ENCODE peak calls at places on chromosomes 16 and 17, in seven cellular contexts. R, N, O, U, I, Y and X are unnamed samples.
A peak's percentile ranks its signal among the peaks of the same experiment; 100 is the strongest.

GRCh38 chr17:67256075-67256732 is 11.2 kb upstream of the HELZ start:
- DNase-seq in U (no peak), O (no peak), R (no peak), Y (no peak), I (no peak), N (no peak), X (no peak)

GRCh38 chr16:49023095-49023494 is 258.5 kb downstream of the CBLN1 start:
- DNase-seq in U (peak; percentile 51), R (no peak), I (no peak), O (peak; percentile 39), N (no peak), Y (no peak), X (no peak)

GRCh38 chr16:84941916-84942315 is 69.4 kb downstream of the ZDHHC7 start:
- DNase-seq in U (no peak), N (no peak), Y (no peak), O (peak; percentile 46), I (no peak), R (no peak), X (no peak)

GRCh38 chr16:71311553-71312158 is 22.5 kb upstream of the CMTR2 start:
- DNase-seq in N (peak; percentile 51), I (no peak), U (peak; percentile 23), O (peak; percentile 5), Y (no peak), R (no peak), X (no peak)

GRCh38 chr16:65249768-65250167 is 127.9 kb upstream of the CDH11 start:
- DNase-seq in I (peak; percentile 39), R (peak; percentile 68), Y (peak; percentile 78), O (no peak), U (peak; percentile 95), N (no peak), X (peak; percentile 11)

GRCh38 chr16:89931305-89931896 is 8.3 kb downstream of the TUBB3 start:
- DNase-seq in N (no peak), O (no peak), U (no peak), Y (no peak), R (no peak), I (no peak), X (no peak)

GRCh38 chr16:85616608-85617311 is 3.6 kb downstream of the GSE1 start:
- DNase-seq in Y (peak; percentile 61), N (no peak), U (no peak), O (no peak), I (peak; percentile 68), R (peak; percentile 39), X (peak; percentile 56)

GRCh38 chr17:63476857-63477470 is at the start of gene ACE:
- DNase-seq in N (peak; percentile 69), I (peak; percentile 37), Y (peak; percentile 41), U (no peak), R (no peak), O (peak; percentile 15), X (no peak)

GRCh38 chr16:17076121-17076757 is 394.5 kb downstream of the XYLT1 start:
- DNase-seq in Y (no peak), R (no peak), I (no peak), O (peak; percentile 8), U (no peak), N (no peak), X (no peak)

GRCh38 chr17:47875011-47875471 is 21.0 kb upstream of the SP2 start:
- DNase-seq in Y (no peak), O (no peak), N (no peak), U (no peak), I (no peak), R (no peak), X (no peak)

GRCh38 chr16:705748-706188 is at the start of gene FBXL16:
- DNase-seq in I (no peak), N (no peak), Y (no peak), R (no peak), U (no peak), O (no peak), X (no peak)

GRCh38 chr17:57948555-57949420 is 6.4 kb downstream of the CUEDC1 start:
- DNase-seq in Y (no peak), R (no peak), O (peak; percentile 96), N (no peak), I (no peak), U (peak; percentile 91), X (peak; percentile 85)

GRCh38 chr17:46072998-46073397 is 73.9 kb downstream of the STH start:
- DNase-seq in O (peak; percentile 80), R (no peak), N (no peak), I (no peak), Y (no peak), U (peak; percentile 74), X (no peak)

GRCh38 chr16:15618392-15618791 is 24.6 kb downstream of the MARF1 start:
- DNase-seq in O (peak; percentile 81), I (no peak), R (no peak), N (no peak), U (peak; percentile 66), Y (no peak), X (no peak)

GRCh38 chr16:67658849-67659674 is 998 bp downstream of the ACD start:
- DNase-seq in R (no peak), U (no peak), O (no peak), N (no peak), Y (no peak), I (no peak), X (no peak)

DNA sequence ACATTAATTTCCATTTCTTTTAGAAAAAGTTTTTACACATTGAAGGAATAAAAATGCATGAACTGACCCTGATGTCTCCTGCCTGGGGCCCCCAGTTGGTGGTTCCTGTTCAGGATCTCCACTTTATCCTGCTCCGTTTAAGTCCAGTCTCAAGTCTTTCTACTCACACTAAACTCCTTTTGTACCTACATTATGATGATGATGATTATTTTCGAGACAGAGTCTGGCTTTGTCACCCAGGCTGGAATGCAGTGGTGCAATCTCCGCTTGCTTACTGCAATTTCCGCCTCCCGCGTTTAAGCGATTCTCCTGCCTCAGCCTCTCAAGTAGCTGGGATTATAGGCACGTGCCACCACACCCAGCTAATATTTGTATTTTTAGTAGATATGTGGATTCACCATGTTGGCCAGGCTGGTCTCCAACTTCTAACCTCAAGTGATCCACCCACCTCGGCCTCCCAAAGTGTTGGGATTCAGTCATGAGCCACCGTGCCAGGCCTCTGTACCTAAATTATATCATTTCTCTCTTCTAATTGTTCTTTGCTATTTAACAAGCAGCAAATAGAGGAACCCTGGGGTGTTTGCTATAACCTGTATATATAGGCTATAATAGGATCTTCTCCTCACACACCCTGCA is 2.2 kb upstream of the FOXK2 start:
- DNase-seq in O (no peak), I (peak; percentile 49), Y (no peak), R (no peak), N (no peak), U (no peak), X (no peak)
- H3K4me3 ChIP-seq in O (no peak overlapping the region), I (no peak overlapping the region), Y (no peak overlapping the region), R (no peak overlapping the region), N (no peak overlapping the region), U (no peak overlapping the region), X (no peak overlapping the region)

GRCh38 chr17:48997827-48998556 is 807 bp downstream of the IGF2BP1 start:
- DNase-seq in N (no peak), I (no peak), O (no peak), R (no peak), Y (no peak), U (no peak), X (no peak)

GRCh38 chr17:48997103-48997826 is at the start of gene IGF2BP1:
- DNase-seq in O (peak; percentile 78), Y (no peak), U (peak; percentile 43), I (no peak), N (no peak), R (no peak), X (no peak)

GRCh38 chr17:49000943-49001342 is 3.8 kb downstream of the IGF2BP1 start:
- DNase-seq in N (no peak), O (peak; percentile 81), I (no peak), R (no peak), Y (no peak), U (no peak), X (no peak)

GRCh38 chr17:48996696-48997102 is 486 bp upstream of the IGF2BP1 start:
- DNase-seq in R (no peak), I (no peak), O (no peak), Y (no peak), U (no peak), N (no peak), X (no peak)

DNA sequence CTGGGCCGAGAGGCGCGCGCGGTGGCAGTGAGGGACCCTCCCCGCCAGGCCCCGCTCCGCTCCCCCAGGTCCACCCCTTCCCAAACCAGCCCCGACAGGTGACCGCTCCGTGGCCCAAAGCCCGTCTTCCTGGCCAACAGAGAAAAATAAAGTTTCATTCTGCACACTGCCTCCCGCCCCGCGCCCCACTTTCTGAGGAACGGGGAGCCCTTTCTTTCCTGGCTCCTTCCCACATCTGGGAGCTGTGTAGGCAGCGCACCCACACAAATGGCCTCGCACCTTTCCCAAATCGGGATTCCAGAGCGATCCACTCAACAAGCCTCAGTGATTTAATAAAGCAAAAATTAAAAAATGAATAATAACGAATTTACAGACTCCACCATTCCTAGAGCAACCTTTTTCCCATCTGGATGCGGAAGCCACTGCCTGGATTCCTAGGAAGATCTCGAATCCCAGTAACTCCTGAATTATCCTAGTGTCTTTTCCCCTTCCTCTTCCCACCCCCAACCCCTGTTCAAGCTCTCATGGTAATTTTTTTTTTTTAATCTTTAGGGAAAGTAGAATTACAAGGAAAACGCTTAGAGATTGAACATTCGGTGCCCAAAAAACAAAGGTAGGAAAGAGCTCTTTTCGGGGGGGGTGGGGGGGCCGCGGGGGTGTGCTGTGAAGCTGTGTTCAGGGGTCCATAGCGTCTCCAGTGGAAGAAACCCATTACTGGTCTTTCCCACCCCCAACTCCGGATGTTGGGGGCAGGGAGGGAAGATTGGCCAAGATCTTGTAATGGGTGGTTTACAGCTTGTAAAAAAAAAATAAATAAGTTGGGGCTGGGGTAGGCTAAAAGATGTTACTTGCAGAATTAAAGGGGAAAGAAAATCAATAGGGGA is 1.6 kb downstream of the IGF2BP1 start:
- DNase-seq in R (no peak), N (no peak), Y (no peak), O (peak; percentile 59), I (no peak), U (no peak), X (no peak)
- H3K4me3 ChIP-seq in R (no peak overlapping the region), N (no peak overlapping the region), Y (no peak overlapping the region), O (peak overlapping the region; percentile 93), I (peak overlapping the region; percentile 34), U (peak overlapping the region; percentile 68), X (no peak overlapping the region)

GRCh38 chr17:16583781-16584180 is 14.8 kb upstream of the ZNF287 start:
- DNase-seq in O (no peak), N (peak; percentile 15), R (no peak), U (no peak), Y (no peak), I (no peak), X (no peak)
- H3K4me3 ChIP-seq in O (no peak overlapping the region), N (no peak overlapping the region), R (no peak overlapping the region), U (no peak overlapping the region), Y (peak overlapping the region; percentile 57), I (peak overlapping the region; percentile 31), X (peak overlapping the region; percentile 39)

GRCh38 chr17:40562841-40563370 is 2.4 kb downstream of the CCR7 start:
- DNase-seq in R (no peak), U (no peak), Y (no peak), I (no peak), O (no peak), N (no peak), X (no peak)

GRCh38 chr17:40564195-40564882 is 933 bp downstream of the CCR7 start:
- DNase-seq in N (no peak), U (no peak), R (no peak), I (peak; percentile 22), O (no peak), Y (no peak), X (no peak)

GRCh38 chr17:40566027-40566426 is 755 bp upstream of the CCR7 start:
- DNase-seq in Y (no peak), N (no peak), O (no peak), R (no peak), I (no peak), U (no peak), X (no peak)

GRCh38 chr17:40563371-40564052 is 1.8 kb downstream of the CCR7 start:
- DNase-seq in N (no peak), O (no peak), Y (no peak), I (peak; percentile 20), R (no peak), U (no peak), X (no peak)

GRCh38 chr17:40564883-40565744 is at the start of gene CCR7:
- DNase-seq in R (no peak), U (no peak), O (no peak), N (peak; percentile 91), Y (no peak), I (peak; percentile 15), X (no peak)
- H3K4me3 ChIP-seq in R (no peak within 1 kb of the TSS), U (no peak within 1 kb of the TSS), O (no peak within 1 kb of the TSS), N (no peak within 1 kb of the TSS), Y (no peak within 1 kb of the TSS), I (no peak within 1 kb of the TSS), X (no peak within 1 kb of the TSS)